ENCODE peak calls at places on chromosome 20, in six cellular contexts. F is anterior cingulate cortex, Y is T-helper 2 cell, J is NCI-H146, E is HT1080, U is PC-3. T is an unnamed sample.

GRCh38 chr20:41632896-41633295 is 14.7 kb upstream of the CHD6 start:
- DNase-seq in F (no peak), Y (no peak), J (no peak), E (peak; percentile 75), U (no peak), T (no peak)

GRCh38 chr20:47027042-47027441 is 132.4 kb downstream of the EYA2 start:
- DNase-seq in F (no peak), Y (no peak), J (no peak), E (no peak), U (peak; percentile 76), T (no peak)

GRCh38 chr20:50278684-50279531 is 88.3 kb downstream of the CEBPB start:
- DNase-seq in F (no peak), Y (no peak), J (no peak), E (no peak), U (no peak), T (no peak)

GRCh38 chr20:50690562-50690978 is 772 bp downstream of the RIPOR3 start:
- DNase-seq in F (no peak), Y (no peak), J (peak; percentile 54), E (no peak), U (no peak), T (no peak)

GRCh38 chr20:61112515-61112914 is 139.5 kb upstream of the CDH4 start:
- DNase-seq in F (no peak), Y (no peak), J (no peak), E (peak; percentile 14), U (no peak), T (no peak)

GRCh38 chr20:51631011-51631950 is 88.8 kb upstream of the NFATC2 start:
- DNase-seq in F (no peak), Y (no peak), J (no peak), E (peak; percentile 96), U (peak; percentile 100), T (no peak)

GRCh38 chr20:32070282-32070681 is 18.2 kb downstream of the HCK start:
- DNase-seq in F (no peak), Y (no peak), J (no peak), E (no peak), U (no peak), T (no peak)

GRCh38 chr20:25310268-25310920 is 62.5 kb downstream of the PYGB start:
- DNase-seq in F (no peak), Y (no peak), J (peak; percentile 67), E (peak; percentile 93), U (peak; percentile 92), T (peak; percentile 9)

GRCh38 chr20:10984899-10985298 is 311.1 kb upstream of the JAG1 start:
- DNase-seq in F (no peak), Y (no peak), J (peak; percentile 43), E (no peak), U (no peak), T (peak; percentile 63)